ENCODE peak calls at places on chromosomes 2 and 18, in eight cellular contexts. L is endodermal cell, N is tibial nerve, X is AG04449, Y is amygdala, V is substantia nigra, M is fibroblast of the conjunctiva, D is EL. A is an unnamed sample.

GRCh38 chr2:69275490-69275889 is 111.5 kb downstream of the GFPT1 start:
- DNase-seq in L (no peak), N (no peak), X (no peak), Y (no peak), V (no peak), M (no peak), D (no peak), A (no peak)

GRCh38 chr18:48345596-48345995 is 63.6 kb downstream of the ZBTB7C start:
- DNase-seq in L (peak), N (no peak), X (no peak), Y (no peak), V (no peak), M (no peak), D (peak), A (no peak)

GRCh38 chr2:7857904-7858303 is 824.0 kb upstream of the ID2 start:
- DNase-seq in L (peak), N (no peak), X (peak), Y (no peak), V (no peak), M (no peak), D (peak), A (no peak)

GRCh38 chr2:15652316-15653276 is 60.9 kb downstream of the DDX1 start:
- DNase-seq in L (no peak), N (no peak), X (no peak), Y (no peak), V (no peak), M (no peak), D (no peak), A (no peak)

GRCh38 chr2:130388221-130388907 is 32.5 kb downstream of the PTPN18 start:
- DNase-seq in L (no peak), N (no peak), X (no peak), Y (no peak), V (no peak), M (no peak), D (no peak), A (no peak)

GRCh38 chr2:240960309-240960962 is 38.0 kb upstream of the SNED1 start:
- DNase-seq in L (peak), N (peak), X (no peak), Y (no peak), V (no peak), M (peak), D (no peak), A (no peak)

GRCh38 chr18:36633961-36634412 is 194.8 kb downstream of the TPGS2 start:
- DNase-seq in L (no peak), N (no peak), X (no peak), Y (no peak), V (no peak), M (no peak), D (peak), A (no peak)

GRCh38 chr2:217858519-217859466 is 144.0 kb downstream of the TNS1 start:
- DNase-seq in L (peak), N (peak), X (peak), Y (peak), V (peak), M (peak), D (peak), A (peak)

GRCh38 chr18:267380-267687 is 513 bp downstream of the THOC1 start:
- DNase-seq in L (no peak), N (no peak), X (no peak), Y (no peak), V (no peak), M (no peak), D (no peak), A (peak)

GRCh38 chr2:84022810-84023431 is 436.2 kb downstream of the SUCLG1 start:
- DNase-seq in L (peak), N (peak), X (peak), Y (no peak), V (no peak), M (peak), D (peak), A (peak)

GRCh38 chr2:212929116-212929515 is 222.3 kb downstream of the IKZF2 start:
- DNase-seq in L (no peak), N (no peak), X (no peak), Y (no peak), V (no peak), M (no peak), D (no peak), A (no peak)

GRCh38 chr2:216292886-216293291 is 79.4 kb downstream of the MARCHF4 start:
- DNase-seq in L (peak), N (no peak), X (no peak), Y (no peak), V (no peak), M (no peak), D (no peak), A (peak)

GRCh38 chr2:191333911-191334357 is 88.7 kb downstream of the MYO1B start:
- DNase-seq in L (no peak), N (no peak), X (peak), Y (no peak), V (no peak), M (peak), D (peak), A (no peak)

GRCh38 chr2:207231106-207231860 is 65.5 kb upstream of the KLF7 start:
- DNase-seq in L (no peak), N (no peak), X (no peak), Y (no peak), V (no peak), M (no peak), D (peak), A (no peak)

GRCh38 chr2:70906439-70907018 is 29.2 kb upstream of the ATP6V1B1 start:
- DNase-seq in L (peak), N (no peak), X (no peak), Y (no peak), V (no peak), M (no peak), D (no peak), A (no peak)

GRCh38 chr18:13548944-13549878 is 177.1 kb downstream of the FAM210A start:
- DNase-seq in L (no peak), N (no peak), X (no peak), Y (no peak), V (no peak), M (no peak), D (no peak), A (no peak)

GRCh38 chr18:9020221-9020620 is 82.3 kb upstream of the NDUFV2 start:
- DNase-seq in L (no peak), N (no peak), X (no peak), Y (no peak), V (no peak), M (no peak), D (no peak), A (no peak)

GRCh38 chr18:53698907-53699306 is 525.6 kb downstream of the MBD2 start:
- DNase-seq in L (peak), N (no peak), X (peak), Y (peak), V (no peak), M (peak), D (no peak), A (peak)

GRCh38 chr2:43018179-43019024 is 208.0 kb downstream of the ZFP36L2 start:
- DNase-seq in L (peak), N (peak), X (peak), Y (peak), V (no peak), M (peak), D (peak), A (no peak)

GRCh38 chr2:9258953-9259399 is 52.4 kb downstream of the ASAP2 start:
- DNase-seq in L (no peak), N (no peak), X (no peak), Y (no peak), V (no peak), M (no peak), D (no peak), A (no peak)